ENCODE peak calls at places on chromosomes 5 and 9, in four cellular contexts. One of them, this sample, is unnamed.

GRCh38 chr9:98432960-98433359 is 177.5 kb upstream of the TBC1D2 start:
- DNase-seq in GM12878: no peak
- DNase-seq in K562: no peak
- DNase-seq in HepG2: no peak
- DNase-seq in this sample: no peak

GRCh38 chr5:140075371-140075770 is 32.3 kb upstream of the NRG2 start:
- DNase-seq in HepG2: no peak
- DNase-seq in GM12878: no peak
- DNase-seq in K562: no peak
- DNase-seq in this sample: peak; percentile 11

GRCh38 chr9:99013550-99013949 is 69.8 kb downstream of the COL15A1 start:
- DNase-seq in GM12878: no peak
- DNase-seq in K562: no peak
- DNase-seq in HepG2: no peak
- DNase-seq in this sample: no peak

GRCh38 chr9:2230362-2230761 is 215.2 kb downstream of the SMARCA2 start:
- DNase-seq in HepG2: no peak
- DNase-seq in GM12878: no peak
- DNase-seq in K562: no peak
- DNase-seq in this sample: no peak

GRCh38 chr9:77882294-77882693 is 149.3 kb downstream of the GNAQ start:
- DNase-seq in HepG2: no peak
- DNase-seq in K562: peak; percentile 49
- DNase-seq in GM12878: no peak
- DNase-seq in this sample: no peak

GRCh38 chr5:132386644-132387286 is 17.3 kb downstream of the SLC22A5 start:
- DNase-seq in GM12878: peak; percentile 70
- DNase-seq in K562: peak; percentile 74
- DNase-seq in HepG2: peak; percentile 56
- DNase-seq in this sample: peak; percentile 71

GRCh38 chr5:44881266-44881665 is 72.5 kb downstream of the MRPS30 start:
- DNase-seq in HepG2: no peak
- DNase-seq in GM12878: no peak
- DNase-seq in K562: no peak
- DNase-seq in this sample: no peak

GRCh38 chr5:164335837-164336236 is 830.4 kb downstream of the MAT2B start:
- DNase-seq in GM12878: no peak
- DNase-seq in K562: peak; percentile 53
- DNase-seq in HepG2: no peak
- DNase-seq in this sample: no peak

GRCh38 chr5:159913481-159913880 is 2.8 kb upstream of the ADRA1B start:
- DNase-seq in GM12878: no peak
- DNase-seq in HepG2: no peak
- DNase-seq in K562: no peak
- DNase-seq in this sample: no peak

GRCh38 chr9:1001838-1002237 is 25.4 kb downstream of the DMRT3 start:
- DNase-seq in GM12878: no peak
- DNase-seq in HepG2: no peak
- DNase-seq in K562: no peak
- DNase-seq in this sample: no peak

GRCh38 chr9:132548971-132549649 is 33.3 kb upstream of the BARHL1 start:
- DNase-seq in HepG2: peak; percentile 35
- DNase-seq in GM12878: no peak
- DNase-seq in K562: no peak
- DNase-seq in this sample: no peak

GRCh38 chr5:89374144-89374784 is 491.3 kb upstream of the MEF2C start:
- DNase-seq in GM12878: no peak
- DNase-seq in HepG2: no peak
- DNase-seq in K562: no peak
- DNase-seq in this sample: no peak

GRCh38 chr9:95204710-95205109 is 112.8 kb downstream of the FANCC start:
- DNase-seq in K562: no peak
- DNase-seq in GM12878: no peak
- DNase-seq in HepG2: no peak
- DNase-seq in this sample: no peak

GRCh38 chr9:137085918-137086530 is 761 bp upstream of the MAN1B1 start:
- DNase-seq in K562: peak; percentile 57
- DNase-seq in HepG2: no peak
- DNase-seq in GM12878: no peak
- DNase-seq in this sample: peak; percentile 69

GRCh38 chr9:33731142-33731541 is 64.2 kb upstream of the PRSS3 start:
- DNase-seq in HepG2: no peak
- DNase-seq in K562: no peak
- DNase-seq in GM12878: no peak
- DNase-seq in this sample: no peak

GRCh38 chr5:91386120-91386519 is 3.0 kb upstream of the ARRDC3 start:
- DNase-seq in K562: no peak
- DNase-seq in HepG2: no peak
- DNase-seq in GM12878: no peak
- DNase-seq in this sample: no peak

GRCh38 chr5:132134384-132134783 is 60.8 kb downstream of the CSF2 start:
- DNase-seq in GM12878: no peak
- DNase-seq in K562: no peak
- DNase-seq in HepG2: peak; percentile 15
- DNase-seq in this sample: peak; percentile 8

GRCh38 chr9:2655411-2655901 is 33.9 kb downstream of the VLDLR start:
- DNase-seq in HepG2: no peak
- DNase-seq in GM12878: no peak
- DNase-seq in K562: no peak
- DNase-seq in this sample: no peak

GRCh38 chr5:14872070-14872989 is 752 bp upstream of the ANKH start:
- DNase-seq in K562: peak; percentile 35
- DNase-seq in HepG2: peak; percentile 53
- DNase-seq in GM12878: no peak
- DNase-seq in this sample: peak; percentile 86

GRCh38 chr9:79610019-79610760 is 38.4 kb downstream of the TLE4 start:
- DNase-seq in HepG2: no peak
- DNase-seq in GM12878: no peak
- DNase-seq in K562: no peak
- DNase-seq in this sample: peak; percentile 40

DNA sequence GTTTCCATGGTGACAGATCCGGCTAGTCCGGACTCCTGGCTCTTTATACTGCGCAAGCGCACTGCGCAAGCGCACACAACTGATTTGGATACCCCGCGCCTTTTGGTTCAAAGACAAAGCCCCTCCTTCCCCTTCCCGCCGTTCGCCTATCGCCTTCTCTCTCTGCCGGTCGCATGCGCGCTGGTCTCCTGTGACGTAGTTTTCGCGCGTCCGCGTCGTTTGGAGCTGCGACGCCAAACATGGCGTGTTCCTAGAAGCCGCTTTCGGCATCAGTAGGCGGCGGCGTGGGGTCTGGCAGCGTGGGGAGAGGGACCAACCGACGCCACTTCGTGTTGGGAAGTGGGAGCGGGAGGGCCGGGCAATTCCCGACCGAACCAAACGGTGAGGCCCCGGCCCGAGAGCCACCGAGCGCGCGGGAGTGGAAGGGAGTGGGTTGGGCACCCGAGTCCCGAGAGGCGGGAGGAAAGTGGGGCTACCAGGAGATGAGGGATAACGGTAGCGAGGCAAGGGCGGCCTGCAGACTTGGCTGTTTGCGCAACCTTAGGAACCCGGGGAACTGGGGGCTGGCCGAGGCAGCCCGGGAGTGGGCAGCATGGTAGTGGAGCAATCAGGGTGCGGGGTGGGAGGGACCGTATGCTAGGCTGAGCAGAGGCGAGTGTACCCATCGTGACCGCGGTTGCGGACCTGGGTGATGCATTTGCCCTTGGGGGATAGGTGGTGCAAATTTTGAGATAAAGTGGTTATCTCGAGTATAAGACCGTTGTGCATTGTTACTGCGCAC is at the start of gene IPO11:
- DNase-seq in K562: peak; percentile 100
- DNase-seq in HepG2: peak; percentile 98
- DNase-seq in GM12878: peak; percentile 98
- DNase-seq in this sample: peak; percentile 96
- TF ChIP-seq REST in K562: peak; percentile 59
- TF ChIP-seq REST in HepG2: no peak
- TF ChIP-seq REST in GM12878: no peak
- TF ChIP-seq REST in this sample: peak; percentile 43

GRCh38 chr5:116573279-116573616 is 1.4 kb downstream of the SEMA6A start:
- DNase-seq in GM12878: no peak
- DNase-seq in K562: no peak
- DNase-seq in HepG2: no peak
- DNase-seq in this sample: peak; percentile 64
- TF ChIP-seq ZBTB33 in GM12878: no peak
- TF ChIP-seq ZBTB33 in K562: no peak
- TF ChIP-seq ZBTB33 in HepG2: no peak
- TF ChIP-seq ZBTB33 in this sample: no peak

DNA sequence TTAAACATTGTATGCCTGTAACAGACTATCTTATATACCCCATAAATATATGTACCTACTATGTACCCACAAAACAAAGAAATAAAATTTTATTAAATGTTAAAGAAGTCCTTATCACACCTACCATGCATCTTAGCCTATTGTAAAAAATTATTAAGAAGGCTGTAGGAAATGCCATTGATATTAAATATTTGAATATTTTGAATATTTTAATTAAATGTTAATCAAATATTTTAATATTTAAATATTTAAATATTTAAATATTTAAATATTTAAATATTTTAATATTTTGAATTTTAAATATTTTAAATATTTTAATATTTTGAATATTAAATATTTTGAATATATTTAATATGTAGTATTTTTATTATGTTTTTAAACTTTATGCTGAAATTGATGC is 331.5 kb upstream of the ATP10B start:
- DNase-seq in GM12878: no peak
- DNase-seq in K562: no peak
- DNase-seq in HepG2: no peak
- DNase-seq in this sample: no peak
- TF ChIP-seq USF2 in GM12878: no peak
- TF ChIP-seq USF2 in K562: no peak
- TF ChIP-seq USF2 in HepG2: no peak
- TF ChIP-seq USF2 in this sample: no peak

GRCh38 chr9:101991926-101992325 is 253.5 kb upstream of the GRIN3A start:
- DNase-seq in HepG2: no peak
- DNase-seq in K562: no peak
- DNase-seq in GM12878: no peak
- DNase-seq in this sample: no peak
- TF ChIP-seq REST in HepG2: no peak
- TF ChIP-seq REST in K562: no peak
- TF ChIP-seq REST in GM12878: no peak
- TF ChIP-seq REST in this sample: no peak

GRCh38 chr9:101226803-101227202 is 158.0 kb downstream of the BAAT start:
- DNase-seq in GM12878: no peak
- DNase-seq in K562: peak; percentile 16
- DNase-seq in HepG2: peak; percentile 55
- DNase-seq in this sample: no peak
- TF ChIP-seq ZBTB33 in GM12878: no peak
- TF ChIP-seq ZBTB33 in K562: no peak
- TF ChIP-seq ZBTB33 in HepG2: peak; percentile 75
- TF ChIP-seq ZBTB33 in this sample: no peak

GRCh38 chr5:149397530-149397929 is 18.4 kb upstream of the IL17B start:
- DNase-seq in K562: no peak
- DNase-seq in GM12878: no peak
- DNase-seq in HepG2: no peak
- DNase-seq in this sample: no peak
- TF ChIP-seq USF2 in K562: no peak
- TF ChIP-seq USF2 in GM12878: no peak
- TF ChIP-seq USF2 in HepG2: no peak
- TF ChIP-seq USF2 in this sample: no peak

DNA sequence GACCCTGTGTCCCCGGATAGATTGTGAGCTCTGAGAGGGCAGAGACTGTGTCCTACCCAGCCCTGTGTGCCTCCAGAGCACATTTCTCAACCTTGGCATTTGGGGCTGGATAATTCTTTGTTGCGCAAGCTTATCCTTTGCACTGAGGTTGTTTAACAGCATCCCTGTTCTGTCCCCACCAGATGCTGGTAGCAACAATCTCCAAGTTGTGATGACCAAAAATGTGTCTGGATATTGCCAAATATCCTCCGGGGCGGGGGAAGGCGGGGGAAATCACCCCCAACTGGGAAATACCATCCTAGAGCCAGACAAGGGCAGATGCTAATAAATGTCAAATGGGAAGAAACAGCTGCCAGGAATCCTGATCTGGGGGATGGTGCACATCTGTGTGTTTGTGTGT is 24.0 kb upstream of the TNIP1 start:
- DNase-seq in K562: no peak
- DNase-seq in HepG2: peak; percentile 33
- DNase-seq in GM12878: no peak
- DNase-seq in this sample: no peak
- TF ChIP-seq REST in K562: no peak
- TF ChIP-seq REST in HepG2: no peak
- TF ChIP-seq REST in GM12878: no peak
- TF ChIP-seq REST in this sample: no peak

GRCh38 chr9:93636667-93637066 is 60.3 kb downstream of the PHF2 start:
- DNase-seq in GM12878: no peak
- DNase-seq in HepG2: no peak
- DNase-seq in K562: no peak
- DNase-seq in this sample: no peak
- TF ChIP-seq ZBTB33 in GM12878: no peak
- TF ChIP-seq ZBTB33 in HepG2: no peak
- TF ChIP-seq ZBTB33 in K562: no peak
- TF ChIP-seq ZBTB33 in this sample: no peak

GRCh38 chr5:28310696-28311095 is 1272.3 kb upstream of the CDH9 start:
- DNase-seq in HepG2: no peak
- DNase-seq in K562: no peak
- DNase-seq in GM12878: no peak
- DNase-seq in this sample: no peak

DNA sequence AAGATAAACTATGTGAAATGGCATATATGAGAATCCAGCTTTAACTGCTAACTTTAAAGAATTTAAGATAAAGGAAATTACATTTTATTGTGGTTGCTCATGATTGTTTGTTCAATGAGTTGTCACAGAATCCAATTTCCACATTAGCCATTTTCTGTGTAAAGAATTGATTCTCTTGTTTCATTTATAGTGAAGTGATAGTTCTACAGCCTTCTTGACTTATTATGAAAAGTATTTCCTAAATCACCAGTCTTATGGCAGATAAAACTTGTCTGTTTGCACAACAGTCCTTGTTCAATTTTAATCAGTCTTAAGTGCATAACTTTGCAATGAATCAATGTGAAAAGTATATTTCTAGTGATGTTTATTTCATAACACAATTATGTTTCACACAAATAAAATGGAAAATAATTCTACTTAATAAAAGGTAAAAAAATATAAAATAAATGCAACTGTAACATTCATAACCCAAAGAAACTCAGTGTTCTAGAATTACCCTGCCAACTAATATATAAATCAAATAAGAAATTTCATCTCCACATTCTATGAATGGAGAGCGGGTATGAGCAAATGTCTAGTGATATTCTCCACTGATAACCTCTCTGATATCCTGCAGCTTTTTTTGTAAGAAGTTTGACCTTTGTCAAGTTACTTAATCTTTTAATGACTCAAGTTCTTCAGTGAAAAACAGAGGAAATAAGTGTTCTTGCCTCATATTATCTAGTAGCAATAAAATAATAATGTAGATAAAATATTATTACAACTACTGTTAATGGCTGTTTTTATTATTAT is 1275.4 kb upstream of the CDH9 start:
- DNase-seq in HepG2: no peak
- DNase-seq in GM12878: no peak
- DNase-seq in K562: no peak
- DNase-seq in this sample: no peak
- TF ChIP-seq USF2 in HepG2: no peak
- TF ChIP-seq USF2 in GM12878: no peak
- TF ChIP-seq USF2 in K562: no peak
- TF ChIP-seq USF2 in this sample: no peak